ENCODE peak calls at places on chromosomes 1 and 21, in ten cellular contexts. D, R, E, Z, F, W, X, B, J and H are unnamed samples.

GRCh38 chr1:10514490-10515235 is 39.9 kb downstream of the PEX14 start:
- DNase-seq in D (peak; percentile 64), R (peak; percentile 64), E (peak; percentile 50), Z (no peak), F (peak; percentile 49), W (peak; percentile 82), X (peak; percentile 62), B (peak; percentile 56), J (no peak), H (no peak)

GRCh38 chr1:55716151-55716550 is 501.0 kb upstream of the USP24 start:
- DNase-seq in D (peak; percentile 31), R (no peak), E (no peak), Z (no peak), F (peak; percentile 68), W (no peak), X (no peak), B (no peak), J (no peak), H (no peak)

GRCh38 chr1:234980657-234981396 is 147.8 kb downstream of the TOMM20 start:
- DNase-seq in D (peak; percentile 97), R (peak; percentile 87), E (peak; percentile 97), Z (peak; percentile 85), F (peak; percentile 98), W (no peak), X (peak; percentile 96), B (no peak), J (peak; percentile 67), H (peak; percentile 69)

GRCh38 chr1:53962395-53962794 is 16.2 kb downstream of the LRRC42 start:
- DNase-seq in D (no peak), R (no peak), E (no peak), Z (no peak), F (no peak), W (no peak), X (no peak), B (no peak), J (no peak), H (no peak)

GRCh38 chr1:235136111-235136510 is 7.5 kb upstream of the TOMM20 start:
- DNase-seq in D (no peak), R (no peak), E (no peak), Z (no peak), F (peak; percentile 9), W (no peak), X (no peak), B (no peak), J (no peak), H (no peak)

GRCh38 chr1:34331527-34331926 is 154.8 kb downstream of the C1orf94 start:
- DNase-seq in D (no peak), R (no peak), E (no peak), Z (no peak), F (no peak), W (no peak), X (no peak), B (no peak), J (no peak), H (no peak)

GRCh38 chr1:162823231-162823630 is 32.7 kb downstream of the HSD17B7 start:
- DNase-seq in D (no peak), R (peak; percentile 22), E (no peak), Z (no peak), F (no peak), W (no peak), X (no peak), B (no peak), J (no peak), H (no peak)

GRCh38 chr1:155193275-155193990 is 14.3 kb downstream of the THBS3 start:
- DNase-seq in D (peak; percentile 96), R (peak; percentile 96), E (peak; percentile 96), Z (peak; percentile 96), F (peak; percentile 96), W (peak; percentile 96), X (peak; percentile 96), B (peak; percentile 75), J (peak; percentile 93), H (peak; percentile 73)

GRCh38 chr21:44092201-44092600 is 15.0 kb upstream of the PWP2 start:
- DNase-seq in D (no peak), R (no peak), E (no peak), Z (peak; percentile 33), F (no peak), W (no peak), X (no peak), B (peak; percentile 2), J (peak; percentile 22), H (no peak)

GRCh38 chr1:17281775-17282181 is 26.2 kb upstream of the PADI4 start:
- DNase-seq in D (no peak), R (no peak), E (no peak), Z (peak; percentile 46), F (no peak), W (no peak), X (no peak), B (no peak), J (no peak), H (no peak)

GRCh38 chr1:201364808-201365105 is 12.7 kb downstream of the TNNT2 start:
- DNase-seq in D (no peak), R (no peak), E (no peak), Z (peak; percentile 40), F (no peak), W (no peak), X (no peak), B (no peak), J (no peak), H (no peak)

GRCh38 chr1:201362906-201363305 is 14.6 kb downstream of the TNNT2 start:
- DNase-seq in D (no peak), R (no peak), E (no peak), Z (peak; percentile 48), F (no peak), W (no peak), X (no peak), B (no peak), J (no peak), H (no peak)

GRCh38 chr1:201365251-201365650 is 12.2 kb downstream of the TNNT2 start:
- DNase-seq in D (no peak), R (no peak), E (no peak), Z (peak; percentile 60), F (no peak), W (no peak), X (no peak), B (no peak), J (no peak), H (no peak)

GRCh38 chr1:201361652-201362504 is 15.6 kb downstream of the TNNT2 start:
- DNase-seq in D (peak; percentile 51), R (peak; percentile 93), E (peak; percentile 25), Z (peak; percentile 68), F (peak; percentile 60), W (peak; percentile 78), X (peak; percentile 68), B (peak; percentile 34), J (no peak), H (no peak)

DNA sequence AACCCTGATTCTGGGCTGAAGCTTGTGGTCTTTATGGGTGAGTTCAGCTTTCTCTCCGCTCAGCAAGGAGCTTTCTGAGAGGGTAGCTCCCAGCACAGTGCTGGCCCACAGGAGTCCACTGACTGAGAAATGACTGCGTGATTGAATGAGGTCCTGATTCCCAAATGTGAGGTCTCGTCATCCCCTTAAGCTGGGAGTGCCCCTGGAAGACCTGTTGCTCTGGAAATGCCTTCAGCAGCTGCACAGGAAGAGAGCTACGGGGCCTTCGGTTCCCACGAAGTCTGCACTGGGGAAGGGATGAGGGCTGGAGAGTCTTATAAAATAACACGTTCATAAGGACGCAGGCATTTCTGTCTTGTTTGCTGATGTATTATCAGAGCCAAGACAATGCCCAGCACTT is 14.0 kb downstream of the TNNT2 start:
- DNase-seq in D (no peak), R (no peak), E (no peak), Z (peak; percentile 20), F (no peak), W (no peak), X (no peak), B (no peak), J (no peak), H (no peak)
- H3K4me3 ChIP-seq in D (no peak overlapping the region), R (no peak overlapping the region), E (no peak overlapping the region), Z (no peak overlapping the region), F (no peak overlapping the region), W (no peak overlapping the region), X (no peak overlapping the region), B (no peak overlapping the region), J (no peak overlapping the region), H (no peak overlapping the region)

GRCh38 chr1:119675349-119676343 is 27.6 kb upstream of the ZNF697 start:
- DNase-seq in D (peak; percentile 93), R (peak; percentile 96), E (peak; percentile 84), Z (peak; percentile 64), F (peak; percentile 93), W (peak; percentile 98), X (peak; percentile 94), B (peak; percentile 87), J (peak; percentile 86), H (peak; percentile 46)

GRCh38 chr1:119673171-119673940 is 25.3 kb upstream of the ZNF697 start:
- DNase-seq in D (peak; percentile 10), R (peak; percentile 84), E (peak; percentile 45), Z (no peak), F (peak; percentile 79), W (peak; percentile 56), X (peak; percentile 17), B (no peak), J (no peak), H (peak; percentile 21)

GRCh38 chr1:119674110-119674509 is 26.0 kb upstream of the ZNF697 start:
- DNase-seq in D (peak; percentile 39), R (peak; percentile 87), E (peak; percentile 52), Z (no peak), F (peak; percentile 77), W (peak; percentile 76), X (peak; percentile 78), B (peak; percentile 27), J (no peak), H (peak; percentile 18)

GRCh38 chr1:119676571-119677206 is 28.6 kb upstream of the ZNF697 start:
- DNase-seq in D (peak; percentile 73), R (no peak), E (no peak), Z (peak; percentile 63), F (peak; percentile 64), W (peak; percentile 47), X (no peak), B (no peak), J (no peak), H (no peak)

GRCh38 chr1:119674835-119675289 is 26.8 kb upstream of the ZNF697 start:
- DNase-seq in D (peak; percentile 59), R (peak; percentile 90), E (peak; percentile 88), Z (no peak), F (peak; percentile 94), W (peak; percentile 37), X (peak; percentile 91), B (no peak), J (peak; percentile 77), H (peak; percentile 71)
- H3K4me3 ChIP-seq in D (no peak overlapping the region), R (peak overlapping the region; percentile 70), E (peak overlapping the region; percentile 65), Z (no peak overlapping the region), F (peak overlapping the region; percentile 27), W (no peak overlapping the region), X (peak overlapping the region; percentile 64), B (no peak overlapping the region), J (peak overlapping the region; percentile 46), H (peak overlapping the region; percentile 55)

GRCh38 chr1:159172599-159173291 is 1.3 kb downstream of the CADM3 start:
- DNase-seq in D (no peak), R (no peak), E (no peak), Z (no peak), F (peak; percentile 89), W (peak; percentile 80), X (no peak), B (no peak), J (no peak), H (no peak)
- H3K4me3 ChIP-seq in D (no peak overlapping the region), R (no peak overlapping the region), E (no peak overlapping the region), Z (no peak overlapping the region), F (peak overlapping the region; percentile 74), W (peak overlapping the region; percentile 79), X (no peak overlapping the region), B (no peak overlapping the region), J (peak overlapping the region; percentile 47), H (no peak overlapping the region)

DNA sequence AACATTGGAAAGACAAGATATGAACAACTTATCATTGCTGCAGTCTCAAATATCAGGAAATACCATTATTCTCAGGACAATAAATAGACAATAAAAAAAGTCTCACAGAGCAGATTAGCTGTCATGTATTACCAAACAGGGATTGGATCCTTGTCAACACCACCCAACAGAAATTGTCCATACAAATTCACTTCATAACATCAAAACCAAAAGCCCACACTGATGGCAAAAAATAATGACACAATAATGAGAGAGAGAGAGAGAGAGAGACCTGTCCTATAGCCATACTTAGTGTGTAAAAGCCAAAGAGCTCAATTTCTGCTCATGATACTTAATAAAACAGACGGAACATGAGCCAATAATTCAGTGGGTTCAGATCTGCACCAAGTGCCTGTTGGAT is 96.5 kb downstream of the PPIAL4G start:
- DNase-seq in D (no peak), R (no peak), E (no peak), Z (no peak), F (no peak), W (no peak), X (no peak), B (no peak), J (no peak), H (no peak)
- H3K4me3 ChIP-seq in D (no peak overlapping the region), R (no peak overlapping the region), E (no peak overlapping the region), Z (no peak overlapping the region), F (no peak overlapping the region), W (no peak overlapping the region), X (no peak overlapping the region), B (no peak overlapping the region), J (no peak overlapping the region), H (no peak overlapping the region)